ENCODE peak calls at places on chromosomes 7 and 10, in seven cellular contexts. One of them, this sample, is unnamed.

GRCh38 chr7:45033261-45033930 is 33.4 kb downstream of the CCM2 start:
- DNase-seq in cardiac fibroblast: peak
- DNase-seq in kidney tubule cell: peak
- DNase-seq in stimulated activated CD8-positive, alpha-beta memory T cell treated with anti-CD3 and anti-CD28 coated beads, Interleukin-15, amount 100 ng/mL, for 4 hours: no peak
- DNase-seq in activated CD4-positive, alpha-beta T cell treated with anti-CD3 and anti-CD28 coated beads, Interleukin-2, amount 50 U/mL, for 1 hour: no peak
- DNase-seq in gastrocnemius medialis: no peak
- DNase-seq in activated naive CD8-positive, alpha-beta T cell treated with anti-CD3 and anti-CD28 coated beads, Interleukin-2, amount 10 ng/mL, durations not matched to agents 7 days and 5 days: no peak
- DNase-seq in this sample: no peak

GRCh38 chr10:653991-654646 is 35.3 kb downstream of the DIP2C start:
- DNase-seq in stimulated activated CD8-positive, alpha-beta memory T cell treated with anti-CD3 and anti-CD28 coated beads, Interleukin-15, amount 100 ng/mL, for 4 hours: no peak
- DNase-seq in kidney tubule cell: no peak
- DNase-seq in activated CD4-positive, alpha-beta T cell treated with anti-CD3 and anti-CD28 coated beads, Interleukin-2, amount 50 U/mL, for 1 hour: no peak
- DNase-seq in gastrocnemius medialis: no peak
- DNase-seq in cardiac fibroblast: no peak
- DNase-seq in activated naive CD8-positive, alpha-beta T cell treated with anti-CD3 and anti-CD28 coated beads, Interleukin-2, amount 10 ng/mL, durations not matched to agents 7 days and 5 days: no peak
- DNase-seq in this sample: no peak

GRCh38 chr7:2526659-2527504 is 7.3 kb downstream of the LFNG start:
- DNase-seq in stimulated activated CD8-positive, alpha-beta memory T cell treated with anti-CD3 and anti-CD28 coated beads, Interleukin-15, amount 100 ng/mL, for 4 hours: no peak
- DNase-seq in kidney tubule cell: no peak
- DNase-seq in gastrocnemius medialis: no peak
- DNase-seq in activated naive CD8-positive, alpha-beta T cell treated with anti-CD3 and anti-CD28 coated beads, Interleukin-2, amount 10 ng/mL, durations not matched to agents 7 days and 5 days: no peak
- DNase-seq in activated CD4-positive, alpha-beta T cell treated with anti-CD3 and anti-CD28 coated beads, Interleukin-2, amount 50 U/mL, for 1 hour: no peak
- DNase-seq in cardiac fibroblast: no peak
- DNase-seq in this sample: no peak

GRCh38 chr10:86946215-86947170 is 10.9 kb downstream of the MMRN2 start:
- DNase-seq in activated naive CD8-positive, alpha-beta T cell treated with anti-CD3 and anti-CD28 coated beads, Interleukin-2, amount 10 ng/mL, durations not matched to agents 7 days and 5 days: no peak
- DNase-seq in activated CD4-positive, alpha-beta T cell treated with anti-CD3 and anti-CD28 coated beads, Interleukin-2, amount 50 U/mL, for 1 hour: no peak
- DNase-seq in stimulated activated CD8-positive, alpha-beta memory T cell treated with anti-CD3 and anti-CD28 coated beads, Interleukin-15, amount 100 ng/mL, for 4 hours: no peak
- DNase-seq in kidney tubule cell: peak
- DNase-seq in gastrocnemius medialis: no peak
- DNase-seq in cardiac fibroblast: no peak
- DNase-seq in this sample: no peak

GRCh38 chr10:1249142-1249541 is 193.0 kb downstream of the WDR37 start:
- DNase-seq in activated CD4-positive, alpha-beta T cell treated with anti-CD3 and anti-CD28 coated beads, Interleukin-2, amount 50 U/mL, for 1 hour: no peak
- DNase-seq in kidney tubule cell: no peak
- DNase-seq in gastrocnemius medialis: no peak
- DNase-seq in activated naive CD8-positive, alpha-beta T cell treated with anti-CD3 and anti-CD28 coated beads, Interleukin-2, amount 10 ng/mL, durations not matched to agents 7 days and 5 days: no peak
- DNase-seq in stimulated activated CD8-positive, alpha-beta memory T cell treated with anti-CD3 and anti-CD28 coated beads, Interleukin-15, amount 100 ng/mL, for 4 hours: no peak
- DNase-seq in cardiac fibroblast: no peak
- DNase-seq in this sample: no peak

GRCh38 chr10:18214692-18215563 is 74.7 kb downstream of the CACNB2 start:
- DNase-seq in kidney tubule cell: peak
- DNase-seq in stimulated activated CD8-positive, alpha-beta memory T cell treated with anti-CD3 and anti-CD28 coated beads, Interleukin-15, amount 100 ng/mL, for 4 hours: no peak
- DNase-seq in gastrocnemius medialis: no peak
- DNase-seq in activated CD4-positive, alpha-beta T cell treated with anti-CD3 and anti-CD28 coated beads, Interleukin-2, amount 50 U/mL, for 1 hour: no peak
- DNase-seq in cardiac fibroblast: peak
- DNase-seq in activated naive CD8-positive, alpha-beta T cell treated with anti-CD3 and anti-CD28 coated beads, Interleukin-2, amount 10 ng/mL, durations not matched to agents 7 days and 5 days: no peak
- DNase-seq in this sample: peak

GRCh38 chr10:73891585-73891984 is 17.2 kb upstream of the CAMK2G start:
- DNase-seq in stimulated activated CD8-positive, alpha-beta memory T cell treated with anti-CD3 and anti-CD28 coated beads, Interleukin-15, amount 100 ng/mL, for 4 hours: no peak
- DNase-seq in gastrocnemius medialis: no peak
- DNase-seq in cardiac fibroblast: no peak
- DNase-seq in activated CD4-positive, alpha-beta T cell treated with anti-CD3 and anti-CD28 coated beads, Interleukin-2, amount 50 U/mL, for 1 hour: no peak
- DNase-seq in activated naive CD8-positive, alpha-beta T cell treated with anti-CD3 and anti-CD28 coated beads, Interleukin-2, amount 10 ng/mL, durations not matched to agents 7 days and 5 days: no peak
- DNase-seq in kidney tubule cell: no peak
- DNase-seq in this sample: no peak

GRCh38 chr10:125128397-125129075 is 31.8 kb downstream of the CTBP2 start:
- DNase-seq in activated naive CD8-positive, alpha-beta T cell treated with anti-CD3 and anti-CD28 coated beads, Interleukin-2, amount 10 ng/mL, durations not matched to agents 7 days and 5 days: no peak
- DNase-seq in stimulated activated CD8-positive, alpha-beta memory T cell treated with anti-CD3 and anti-CD28 coated beads, Interleukin-15, amount 100 ng/mL, for 4 hours: no peak
- DNase-seq in activated CD4-positive, alpha-beta T cell treated with anti-CD3 and anti-CD28 coated beads, Interleukin-2, amount 50 U/mL, for 1 hour: no peak
- DNase-seq in cardiac fibroblast: peak
- DNase-seq in gastrocnemius medialis: peak
- DNase-seq in kidney tubule cell: peak
- DNase-seq in this sample: no peak

GRCh38 chr7:89661876-89662275 is 492.4 kb upstream of the STEAP1 start:
- DNase-seq in kidney tubule cell: peak
- DNase-seq in activated CD4-positive, alpha-beta T cell treated with anti-CD3 and anti-CD28 coated beads, Interleukin-2, amount 50 U/mL, for 1 hour: no peak
- DNase-seq in cardiac fibroblast: no peak
- DNase-seq in activated naive CD8-positive, alpha-beta T cell treated with anti-CD3 and anti-CD28 coated beads, Interleukin-2, amount 10 ng/mL, durations not matched to agents 7 days and 5 days: no peak
- DNase-seq in gastrocnemius medialis: no peak
- DNase-seq in stimulated activated CD8-positive, alpha-beta memory T cell treated with anti-CD3 and anti-CD28 coated beads, Interleukin-15, amount 100 ng/mL, for 4 hours: no peak
- DNase-seq in this sample: no peak

GRCh38 chr10:58488921-58489320 is 23.8 kb upstream of the BICC1 start:
- DNase-seq in cardiac fibroblast: peak
- DNase-seq in kidney tubule cell: no peak
- DNase-seq in activated naive CD8-positive, alpha-beta T cell treated with anti-CD3 and anti-CD28 coated beads, Interleukin-2, amount 10 ng/mL, durations not matched to agents 7 days and 5 days: no peak
- DNase-seq in activated CD4-positive, alpha-beta T cell treated with anti-CD3 and anti-CD28 coated beads, Interleukin-2, amount 50 U/mL, for 1 hour: no peak
- DNase-seq in stimulated activated CD8-positive, alpha-beta memory T cell treated with anti-CD3 and anti-CD28 coated beads, Interleukin-15, amount 100 ng/mL, for 4 hours: no peak
- DNase-seq in gastrocnemius medialis: no peak
- DNase-seq in this sample: no peak

GRCh38 chr10:14093735-14094484 is 236.8 kb downstream of the FRMD4A start:
- DNase-seq in gastrocnemius medialis: no peak
- DNase-seq in stimulated activated CD8-positive, alpha-beta memory T cell treated with anti-CD3 and anti-CD28 coated beads, Interleukin-15, amount 100 ng/mL, for 4 hours: no peak
- DNase-seq in activated CD4-positive, alpha-beta T cell treated with anti-CD3 and anti-CD28 coated beads, Interleukin-2, amount 50 U/mL, for 1 hour: no peak
- DNase-seq in activated naive CD8-positive, alpha-beta T cell treated with anti-CD3 and anti-CD28 coated beads, Interleukin-2, amount 10 ng/mL, durations not matched to agents 7 days and 5 days: no peak
- DNase-seq in cardiac fibroblast: peak
- DNase-seq in kidney tubule cell: peak
- DNase-seq in this sample: no peak

GRCh38 chr7:80681272-80681885 is 42.9 kb downstream of the CD36 start:
- DNase-seq in activated naive CD8-positive, alpha-beta T cell treated with anti-CD3 and anti-CD28 coated beads, Interleukin-2, amount 10 ng/mL, durations not matched to agents 7 days and 5 days: no peak
- DNase-seq in cardiac fibroblast: peak
- DNase-seq in stimulated activated CD8-positive, alpha-beta memory T cell treated with anti-CD3 and anti-CD28 coated beads, Interleukin-15, amount 100 ng/mL, for 4 hours: no peak
- DNase-seq in gastrocnemius medialis: no peak
- DNase-seq in activated CD4-positive, alpha-beta T cell treated with anti-CD3 and anti-CD28 coated beads, Interleukin-2, amount 50 U/mL, for 1 hour: no peak
- DNase-seq in kidney tubule cell: peak
- DNase-seq in this sample: peak

GRCh38 chr10:113762083-113762482 is 10.6 kb downstream of the PLEKHS1 start:
- DNase-seq in cardiac fibroblast: no peak
- DNase-seq in gastrocnemius medialis: no peak
- DNase-seq in stimulated activated CD8-positive, alpha-beta memory T cell treated with anti-CD3 and anti-CD28 coated beads, Interleukin-15, amount 100 ng/mL, for 4 hours: no peak
- DNase-seq in activated naive CD8-positive, alpha-beta T cell treated with anti-CD3 and anti-CD28 coated beads, Interleukin-2, amount 10 ng/mL, durations not matched to agents 7 days and 5 days: no peak
- DNase-seq in activated CD4-positive, alpha-beta T cell treated with anti-CD3 and anti-CD28 coated beads, Interleukin-2, amount 50 U/mL, for 1 hour: no peak
- DNase-seq in kidney tubule cell: no peak
- DNase-seq in this sample: no peak

GRCh38 chr10:13528875-13529713 is at the start of gene BEND7:
- DNase-seq in activated CD4-positive, alpha-beta T cell treated with anti-CD3 and anti-CD28 coated beads, Interleukin-2, amount 50 U/mL, for 1 hour: no peak
- DNase-seq in kidney tubule cell: peak
- DNase-seq in cardiac fibroblast: no peak
- DNase-seq in activated naive CD8-positive, alpha-beta T cell treated with anti-CD3 and anti-CD28 coated beads, Interleukin-2, amount 10 ng/mL, durations not matched to agents 7 days and 5 days: peak
- DNase-seq in stimulated activated CD8-positive, alpha-beta memory T cell treated with anti-CD3 and anti-CD28 coated beads, Interleukin-15, amount 100 ng/mL, for 4 hours: no peak
- DNase-seq in gastrocnemius medialis: no peak
- DNase-seq in this sample: peak

GRCh38 chr7:112067205-112067604 is 139.0 kb downstream of the DOCK4 start:
- DNase-seq in activated naive CD8-positive, alpha-beta T cell treated with anti-CD3 and anti-CD28 coated beads, Interleukin-2, amount 10 ng/mL, durations not matched to agents 7 days and 5 days: no peak
- DNase-seq in stimulated activated CD8-positive, alpha-beta memory T cell treated with anti-CD3 and anti-CD28 coated beads, Interleukin-15, amount 100 ng/mL, for 4 hours: no peak
- DNase-seq in cardiac fibroblast: no peak
- DNase-seq in gastrocnemius medialis: no peak
- DNase-seq in activated CD4-positive, alpha-beta T cell treated with anti-CD3 and anti-CD28 coated beads, Interleukin-2, amount 50 U/mL, for 1 hour: no peak
- DNase-seq in kidney tubule cell: peak
- DNase-seq in this sample: no peak

GRCh38 chr10:44830022-44830421 is 81.1 kb upstream of the TMEM72 start:
- DNase-seq in activated naive CD8-positive, alpha-beta T cell treated with anti-CD3 and anti-CD28 coated beads, Interleukin-2, amount 10 ng/mL, durations not matched to agents 7 days and 5 days: no peak
- DNase-seq in activated CD4-positive, alpha-beta T cell treated with anti-CD3 and anti-CD28 coated beads, Interleukin-2, amount 50 U/mL, for 1 hour: no peak
- DNase-seq in cardiac fibroblast: peak
- DNase-seq in gastrocnemius medialis: no peak
- DNase-seq in stimulated activated CD8-positive, alpha-beta memory T cell treated with anti-CD3 and anti-CD28 coated beads, Interleukin-15, amount 100 ng/mL, for 4 hours: no peak
- DNase-seq in kidney tubule cell: peak
- DNase-seq in this sample: no peak

GRCh38 chr7:121139427-121139826 is 150.9 kb downstream of the CPED1 start:
- DNase-seq in stimulated activated CD8-positive, alpha-beta memory T cell treated with anti-CD3 and anti-CD28 coated beads, Interleukin-15, amount 100 ng/mL, for 4 hours: no peak
- DNase-seq in activated CD4-positive, alpha-beta T cell treated with anti-CD3 and anti-CD28 coated beads, Interleukin-2, amount 50 U/mL, for 1 hour: no peak
- DNase-seq in gastrocnemius medialis: no peak
- DNase-seq in cardiac fibroblast: no peak
- DNase-seq in activated naive CD8-positive, alpha-beta T cell treated with anti-CD3 and anti-CD28 coated beads, Interleukin-2, amount 10 ng/mL, durations not matched to agents 7 days and 5 days: no peak
- DNase-seq in kidney tubule cell: no peak
- DNase-seq in this sample: no peak

GRCh38 chr10:122021421-122021820 is 32.5 kb downstream of the TACC2 start:
- DNase-seq in cardiac fibroblast: no peak
- DNase-seq in gastrocnemius medialis: no peak
- DNase-seq in stimulated activated CD8-positive, alpha-beta memory T cell treated with anti-CD3 and anti-CD28 coated beads, Interleukin-15, amount 100 ng/mL, for 4 hours: no peak
- DNase-seq in activated CD4-positive, alpha-beta T cell treated with anti-CD3 and anti-CD28 coated beads, Interleukin-2, amount 50 U/mL, for 1 hour: no peak
- DNase-seq in activated naive CD8-positive, alpha-beta T cell treated with anti-CD3 and anti-CD28 coated beads, Interleukin-2, amount 10 ng/mL, durations not matched to agents 7 days and 5 days: no peak
- DNase-seq in kidney tubule cell: no peak
- DNase-seq in this sample: no peak

GRCh38 chr7:26201261-26202018 is at the start of gene CBX3:
- DNase-seq in activated naive CD8-positive, alpha-beta T cell treated with anti-CD3 and anti-CD28 coated beads, Interleukin-2, amount 10 ng/mL, durations not matched to agents 7 days and 5 days: peak
- DNase-seq in gastrocnemius medialis: peak
- DNase-seq in cardiac fibroblast: no peak
- DNase-seq in stimulated activated CD8-positive, alpha-beta memory T cell treated with anti-CD3 and anti-CD28 coated beads, Interleukin-15, amount 100 ng/mL, for 4 hours: peak
- DNase-seq in kidney tubule cell: peak
- DNase-seq in activated CD4-positive, alpha-beta T cell treated with anti-CD3 and anti-CD28 coated beads, Interleukin-2, amount 50 U/mL, for 1 hour: peak
- DNase-seq in this sample: peak

GRCh38 chr7:47950714-47951113 is 2.4 kb upstream of the PKD1L1 start:
- DNase-seq in cardiac fibroblast: peak
- DNase-seq in activated CD4-positive, alpha-beta T cell treated with anti-CD3 and anti-CD28 coated beads, Interleukin-2, amount 50 U/mL, for 1 hour: no peak
- DNase-seq in gastrocnemius medialis: no peak
- DNase-seq in stimulated activated CD8-positive, alpha-beta memory T cell treated with anti-CD3 and anti-CD28 coated beads, Interleukin-15, amount 100 ng/mL, for 4 hours: no peak
- DNase-seq in kidney tubule cell: no peak
- DNase-seq in activated naive CD8-positive, alpha-beta T cell treated with anti-CD3 and anti-CD28 coated beads, Interleukin-2, amount 10 ng/mL, durations not matched to agents 7 days and 5 days: no peak
- DNase-seq in this sample: no peak

GRCh38 chr10:124537166-124537725 is 75.6 kb downstream of the LHPP start:
- DNase-seq in stimulated activated CD8-positive, alpha-beta memory T cell treated with anti-CD3 and anti-CD28 coated beads, Interleukin-15, amount 100 ng/mL, for 4 hours: no peak
- DNase-seq in kidney tubule cell: no peak
- DNase-seq in activated naive CD8-positive, alpha-beta T cell treated with anti-CD3 and anti-CD28 coated beads, Interleukin-2, amount 10 ng/mL, durations not matched to agents 7 days and 5 days: no peak
- DNase-seq in gastrocnemius medialis: no peak
- DNase-seq in cardiac fibroblast: no peak
- DNase-seq in activated CD4-positive, alpha-beta T cell treated with anti-CD3 and anti-CD28 coated beads, Interleukin-2, amount 50 U/mL, for 1 hour: no peak
- DNase-seq in this sample: no peak

GRCh38 chr10:90481326-90481923 is 376.4 kb downstream of the HTR7 start:
- DNase-seq in activated naive CD8-positive, alpha-beta T cell treated with anti-CD3 and anti-CD28 coated beads, Interleukin-2, amount 10 ng/mL, durations not matched to agents 7 days and 5 days: no peak
- DNase-seq in stimulated activated CD8-positive, alpha-beta memory T cell treated with anti-CD3 and anti-CD28 coated beads, Interleukin-15, amount 100 ng/mL, for 4 hours: no peak
- DNase-seq in activated CD4-positive, alpha-beta T cell treated with anti-CD3 and anti-CD28 coated beads, Interleukin-2, amount 50 U/mL, for 1 hour: no peak
- DNase-seq in kidney tubule cell: no peak
- DNase-seq in cardiac fibroblast: no peak
- DNase-seq in gastrocnemius medialis: no peak
- DNase-seq in this sample: no peak

GRCh38 chr10:110065269-110065668 is 57.5 kb downstream of the ADD3 start:
- DNase-seq in activated naive CD8-positive, alpha-beta T cell treated with anti-CD3 and anti-CD28 coated beads, Interleukin-2, amount 10 ng/mL, durations not matched to agents 7 days and 5 days: no peak
- DNase-seq in activated CD4-positive, alpha-beta T cell treated with anti-CD3 and anti-CD28 coated beads, Interleukin-2, amount 50 U/mL, for 1 hour: no peak
- DNase-seq in kidney tubule cell: no peak
- DNase-seq in stimulated activated CD8-positive, alpha-beta memory T cell treated with anti-CD3 and anti-CD28 coated beads, Interleukin-15, amount 100 ng/mL, for 4 hours: no peak
- DNase-seq in gastrocnemius medialis: no peak
- DNase-seq in cardiac fibroblast: no peak
- DNase-seq in this sample: no peak

GRCh38 chr7:70833726-70834125 is 298.2 kb upstream of the GALNT17 start:
- DNase-seq in activated naive CD8-positive, alpha-beta T cell treated with anti-CD3 and anti-CD28 coated beads, Interleukin-2, amount 10 ng/mL, durations not matched to agents 7 days and 5 days: no peak
- DNase-seq in stimulated activated CD8-positive, alpha-beta memory T cell treated with anti-CD3 and anti-CD28 coated beads, Interleukin-15, amount 100 ng/mL, for 4 hours: no peak
- DNase-seq in gastrocnemius medialis: no peak
- DNase-seq in cardiac fibroblast: peak
- DNase-seq in activated CD4-positive, alpha-beta T cell treated with anti-CD3 and anti-CD28 coated beads, Interleukin-2, amount 50 U/mL, for 1 hour: no peak
- DNase-seq in kidney tubule cell: peak
- DNase-seq in this sample: no peak

GRCh38 chr10:90226526-90226925 is 525.1 kb downstream of the KIF20B start:
- DNase-seq in activated naive CD8-positive, alpha-beta T cell treated with anti-CD3 and anti-CD28 coated beads, Interleukin-2, amount 10 ng/mL, durations not matched to agents 7 days and 5 days: no peak
- DNase-seq in cardiac fibroblast: no peak
- DNase-seq in kidney tubule cell: no peak
- DNase-seq in activated CD4-positive, alpha-beta T cell treated with anti-CD3 and anti-CD28 coated beads, Interleukin-2, amount 50 U/mL, for 1 hour: no peak
- DNase-seq in gastrocnemius medialis: no peak
- DNase-seq in stimulated activated CD8-positive, alpha-beta memory T cell treated with anti-CD3 and anti-CD28 coated beads, Interleukin-15, amount 100 ng/mL, for 4 hours: no peak
- DNase-seq in this sample: no peak